ENCODE peak calls at places on chromosomes 12 and 14, in four cellular contexts. Q is IMR-90, N is neuronal stem cell, C is H1. Y is an unnamed sample.

GRCh38 chr12:99130808-99131538 is 485.9 kb downstream of the APAF1 start:
- DNase-seq in N (no peak), Q (no peak), C (no peak), Y (no peak)

GRCh38 chr12:96383371-96383770 is 16.9 kb downstream of the CDK17 start:
- DNase-seq in C (no peak), Q (no peak), N (no peak), Y (no peak)

GRCh38 chr14:35786856-35787255 is 22.2 kb downstream of the RALGAPA1 start:
- DNase-seq in C (no peak), N (no peak), Q (no peak), Y (no peak)

GRCh38 chr12:25792031-25792430 is 166.5 kb upstream of the RASSF8 start:
- DNase-seq in C (no peak), N (no peak), Q (no peak), Y (no peak)

GRCh38 chr14:59677771-59678211 is 101.2 kb upstream of the CCDC175 start:
- DNase-seq in N (no peak), C (no peak), Q (peak), Y (no peak)

GRCh38 chr12:43120189-43120588 is 431.8 kb downstream of the ADAMTS20 start:
- DNase-seq in N (no peak), Q (no peak), C (no peak), Y (no peak)

GRCh38 chr12:21337453-21337852 is 2.7 kb upstream of the SLCO1A2 start:
- DNase-seq in N (no peak), Q (no peak), C (no peak), Y (no peak)

GRCh38 chr14:23302290-23303225 is at the start of gene PPP1R3E:
- DNase-seq in Q (peak), N (peak), C (no peak), Y (peak)

GRCh38 chr14:47919334-47919846 is 244.0 kb upstream of the MDGA2 start:
- DNase-seq in C (no peak), N (no peak), Q (no peak), Y (no peak)

GRCh38 chr14:99266181-99267178 is 5.5 kb downstream of the BCL11B start:
- DNase-seq in C (no peak), N (no peak), Q (peak), Y (peak)

GRCh38 chr12:29240441-29240840 is 91.4 kb downstream of the FAR2 start:
- DNase-seq in C (no peak), Q (no peak), N (no peak), Y (no peak)

GRCh38 chr14:75522919-75523318 is 650 bp downstream of the BATF start:
- DNase-seq in N (no peak), C (no peak), Q (no peak), Y (no peak)

GRCh38 chr12:2498961-2499500 is 295.7 kb upstream of the FKBP4 start:
- DNase-seq in Q (no peak), N (no peak), C (no peak), Y (peak)

GRCh38 chr12:94783862-94784261 is 133.5 kb upstream of the TMCC3 start:
- DNase-seq in N (no peak), C (no peak), Q (peak), Y (no peak)

GRCh38 chr14:101018561-101019290 is 115.2 kb upstream of the RTL1 start:
- DNase-seq in C (no peak), Q (no peak), N (no peak), Y (no peak)

GRCh38 chr14:90087433-90087832 is 25.6 kb downstream of the KCNK13 start:
- DNase-seq in N (no peak), C (no peak), Q (peak), Y (no peak)

GRCh38 chr12:70747445-70747844 is 110.2 kb upstream of the PTPRB start:
- DNase-seq in Q (no peak), C (no peak), N (no peak), Y (no peak)

GRCh38 chr12:66156654-66157053 is 13.1 kb downstream of the TMBIM4 start:
- DNase-seq in C (no peak), Q (peak), N (no peak), Y (no peak)

GRCh38 chr12:127381043-127381668 is 885.8 kb upstream of the TMEM132C start:
- DNase-seq in C (peak), Q (no peak), N (peak), Y (peak)

GRCh38 chr14:81519200-81519998 is 14.3 kb downstream of the SEL1L start:
- DNase-seq in Q (no peak), C (no peak), N (no peak), Y (peak)

GRCh38 chr12:820336-820735 is 68.0 kb downstream of the WNK1 start:
- DNase-seq in Q (no peak), C (no peak), N (no peak), Y (no peak)

GRCh38 chr12:54230555-54230954 is 41.8 kb upstream of the SMUG1 start:
- DNase-seq in Q (no peak), N (no peak), C (no peak), Y (no peak)

GRCh38 chr14:98940693-98941437 is 331.1 kb downstream of the BCL11B start:
- DNase-seq in C (no peak), Q (no peak), N (no peak), Y (no peak)

GRCh38 chr12:12147111-12147510 is 76.4 kb downstream of the BCL2L14 start:
- DNase-seq in Q (no peak), N (no peak), C (no peak), Y (no peak)

GRCh38 chr12:51891843-51892242 is 3.9 kb downstream of the ANKRD33 start:
- DNase-seq in C (no peak), Q (peak), N (no peak), Y (no peak)

GRCh38 chr12:124867389-124867930 is 3.8 kb upstream of the SCARB1 start:
- DNase-seq in Q (peak), C (no peak), N (no peak), Y (no peak)

GRCh38 chr14:66698503-66698902 is 190.6 kb downstream of the GPHN start:
- DNase-seq in C (no peak), N (no peak), Q (no peak), Y (no peak)
- H3K23ac ChIP-seq in C (no peak), N (no peak), Q (no peak), Y (no peak)

GRCh38 chr14:104676130-104676693 is 13.2 kb upstream of the INF2 start:
- DNase-seq in N (no peak), Q (no peak), C (no peak), Y (no peak)
- H2BK120ac ChIP-seq in N (peak), Q (no peak), C (no peak), Y (no peak)

GRCh38 chr14:39592390-39592789 is 160.2 kb upstream of the FBXO33 start:
- DNase-seq in C (no peak), N (no peak), Q (no peak), Y (no peak)

GRCh38 chr14:39593339-39593738 is 161.1 kb upstream of the FBXO33 start:
- DNase-seq in N (no peak), C (no peak), Q (no peak), Y (no peak)
- H3K23ac ChIP-seq in N (no peak), C (no peak), Q (no peak), Y (no peak)

DNA sequence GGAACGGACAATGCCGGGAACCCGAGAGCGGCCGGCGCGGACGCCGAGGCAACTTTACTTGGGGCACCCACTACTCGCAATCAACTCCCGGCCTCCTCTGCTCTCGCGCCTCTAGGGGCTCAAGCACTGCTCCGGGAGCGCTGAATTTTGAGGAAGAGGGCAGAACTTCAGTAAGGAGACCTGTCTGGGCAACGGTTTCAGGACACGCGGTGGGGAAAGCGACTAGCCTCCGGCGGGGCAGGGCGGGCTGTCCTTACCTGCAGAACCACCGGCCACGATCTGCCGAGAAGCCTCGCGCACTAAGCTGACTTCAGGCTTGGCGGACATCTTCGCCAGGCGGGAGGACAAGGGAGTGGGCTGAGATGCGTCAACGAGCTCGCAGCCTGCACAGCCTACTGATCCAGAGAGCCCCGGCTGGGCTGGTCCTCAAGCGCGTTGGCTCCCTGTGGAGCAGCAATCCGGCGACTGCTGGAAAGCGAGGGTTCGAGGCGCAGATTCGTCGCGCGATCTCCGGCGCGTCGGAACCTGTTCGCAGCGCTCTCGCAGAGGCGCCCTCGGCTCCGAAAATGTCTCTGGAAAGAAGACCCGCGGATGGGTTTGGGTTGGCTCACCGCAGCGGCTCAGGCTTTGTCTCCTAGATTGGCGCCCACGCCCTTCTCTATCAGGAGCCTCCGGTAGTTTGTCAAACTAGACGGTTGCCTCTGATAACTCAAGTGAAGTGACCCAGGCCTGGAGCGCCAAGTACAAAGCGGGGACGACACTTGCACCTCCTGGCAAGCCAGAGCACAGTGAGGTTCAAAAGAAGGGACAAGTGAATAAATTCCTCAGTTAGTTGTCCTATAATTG is at the start of gene SLC25A21:
- DNase-seq in N (peak), Q (peak), C (peak), Y (peak)
- H2BK120ac ChIP-seq in N (no peak), Q (peak), C (peak), Y (no peak)